ENCODE peak calls at places on chromosomes 11 and 22, in four cellular contexts. P is stimulated activated CD8-positive, alpha-beta memory T cell treated with anti-CD3 and anti-CD28 coated beads, Interleukin-7, amount 100 ng/mL, for 1 hour; O is kidney tubule cell; L is H54. X is an unnamed sample.

GRCh38 chr11:70833554-70833953 is 418.8 kb downstream of the SHANK2 start:
- DNase-seq in O (no peak), P (no peak), L (no peak), X (no peak)

GRCh38 chr11:61572913-61573312 is 8.0 kb downstream of the SYT7 start:
- DNase-seq in O (no peak), L (no peak), P (no peak), X (no peak)

GRCh38 chr22:37199103-37199838 is 11.2 kb upstream of the C1QTNF6 start:
- DNase-seq in O (peak), L (peak), P (peak), X (peak)

GRCh38 chr22:28829358-28830181 is 29.2 kb upstream of the XBP1 start:
- DNase-seq in P (peak), O (peak), L (peak), X (peak)

GRCh38 chr11:19075636-19076035 is 15.1 kb upstream of the MRGPRX2 start:
- DNase-seq in L (no peak), O (no peak), P (no peak), X (no peak)

GRCh38 chr11:64622681-64623080 is 31.7 kb downstream of the SLC22A12 start:
- DNase-seq in O (no peak), P (no peak), L (no peak), X (no peak)

GRCh38 chr11:94769897-94770296 is 1.7 kb downstream of the AMOTL1 start:
- DNase-seq in L (no peak), P (no peak), O (peak), X (no peak)

GRCh38 chr11:71118671-71119250 is 133.6 kb downstream of the SHANK2 start:
- DNase-seq in O (peak), P (no peak), L (no peak), X (no peak)

GRCh38 chr11:130477646-130478203 is 29.3 kb downstream of the ADAMTS15 start:
- DNase-seq in L (no peak), P (no peak), O (peak), X (peak)

GRCh38 chr11:59918987-59919589 is 19.1 kb upstream of the OOSP1 start:
- DNase-seq in P (no peak), L (no peak), O (peak), X (peak)

GRCh38 chr22:42300286-42301071 is 30.0 kb upstream of the TCF20 start:
- DNase-seq in L (peak), O (peak), P (no peak), X (no peak)

GRCh38 chr11:44065851-44066731 is at the start of gene ACCS:
- DNase-seq in P (peak), O (peak), L (peak), X (peak)

GRCh38 chr22:41822289-41823057 is 10.4 kb upstream of the SREBF2 start:
- DNase-seq in P (no peak), L (peak), O (peak), X (peak)

GRCh38 chr22:19579113-19579811 is 55.1 kb upstream of the CLDN5 start:
- DNase-seq in P (no peak), O (no peak), L (no peak), X (no peak)

GRCh38 chr11:114416441-114416928 is 16.0 kb downstream of the RBM7 start:
- DNase-seq in O (peak), L (no peak), P (no peak), X (no peak)

GRCh38 chr11:22703040-22703439 is 36.6 kb downstream of the GAS2 start:
- DNase-seq in L (peak), P (no peak), O (peak), X (peak)

GRCh38 chr11:57819272-57819979 is 57.8 kb downstream of the CTNND1 start:
- DNase-seq in P (no peak), L (no peak), O (no peak), X (no peak)

GRCh38 chr11:94183886-94184264 is 55.2 kb downstream of the PANX1 start:
- DNase-seq in O (peak), P (no peak), L (no peak), X (peak)

GRCh38 chr22:50184004-50184461 is 1.7 kb upstream of the TRABD start:
- DNase-seq in P (no peak), O (peak), L (peak), X (no peak)

GRCh38 chr11:83156996-83157754 is at the start of gene PCF11:
- DNase-seq in O (no peak), P (no peak), L (no peak), X (peak)

GRCh38 chr11:824292-824880 is 3.3 kb upstream of the CRACR2B start:
- DNase-seq in O (no peak), P (no peak), L (no peak), X (no peak)

GRCh38 chr11:1928891-1929541 is 9.5 kb downstream of the TNNT3 start:
- DNase-seq in O (no peak), L (no peak), P (no peak), X (no peak)

GRCh38 chr22:32378703-32379272 is 21.1 kb downstream of the RFPL3 start:
- DNase-seq in P (no peak), O (peak), L (peak), X (peak)

GRCh38 chr22:46508391-46508999 is 28.9 kb downstream of the CELSR1 start:
- DNase-seq in O (no peak), P (no peak), L (no peak), X (no peak)

GRCh38 chr11:117183724-117184349 is 5.3 kb downstream of the SIDT2 start:
- DNase-seq in O (no peak), L (no peak), P (no peak), X (no peak)

GRCh38 chr11:10824888-10825287 is 16.2 kb upstream of the EIF4G2 start:
- DNase-seq in P (no peak), O (no peak), L (no peak), X (no peak)

X was measured in kidney glomerular epithelial cell.